ENCODE peak calls at places on chromosomes 6 and 20, in nine cellular contexts. Q, P, D, Z, X, K, J, C and O are unnamed samples.

GRCh38 chr6:82270791-82271392 is 23.3 kb upstream of the IBTK start:
- DNase-seq in Q (no peak), P (peak; percentile 24), D (peak; percentile 39), Z (peak; percentile 36), X (peak; percentile 74), K (peak; percentile 15), J (peak; percentile 30), C (peak; percentile 40), O (no peak)

GRCh38 chr6:157169186-157169585 is 154.1 kb downstream of the TMEM242 start:
- DNase-seq in Q (no peak), P (no peak), D (no peak), Z (no peak), X (no peak), K (no peak), J (no peak), C (no peak), O (no peak)

GRCh38 chr6:116447052-116447451 is 14.1 kb upstream of the CALHM6 start:
- DNase-seq in Q (no peak), P (no peak), D (no peak), Z (no peak), X (no peak), K (no peak), J (no peak), C (no peak), O (no peak)

GRCh38 chr6:37456816-37457560 is 24.0 kb downstream of the CMTR1 start:
- DNase-seq in Q (no peak), P (no peak), D (no peak), Z (no peak), X (no peak), K (no peak), J (no peak), C (no peak), O (no peak)

GRCh38 chr20:48326868-48327267 is 500.9 kb downstream of the PREX1 start:
- DNase-seq in Q (no peak), P (no peak), D (no peak), Z (no peak), X (no peak), K (no peak), J (no peak), C (no peak), O (no peak)

GRCh38 chr20:6783752-6784725 is 16.6 kb downstream of the BMP2 start:
- DNase-seq in Q (no peak), P (no peak), D (no peak), Z (no peak), X (no peak), K (no peak), J (no peak), C (no peak), O (no peak)

GRCh38 chr6:21022343-21023107 is 488.3 kb downstream of the CDKAL1 start:
- DNase-seq in Q (no peak), P (peak; percentile 85), D (no peak), Z (no peak), X (peak; percentile 43), K (peak; percentile 90), J (peak; percentile 87), C (peak; percentile 12), O (peak; percentile 95)

GRCh38 chr6:100479180-100480035 is 14.7 kb upstream of the SIM1 start:
- DNase-seq in Q (peak; percentile 7), P (peak; percentile 54), D (no peak), Z (peak; percentile 45), X (peak; percentile 67), K (peak; percentile 34), J (peak; percentile 27), C (peak; percentile 61), O (peak; percentile 57)

GRCh38 chr20:3818155-3819151 is 1.9 kb upstream of the AP5S1 start:
- DNase-seq in Q (peak; percentile 44), P (peak; percentile 71), D (peak; percentile 82), Z (peak; percentile 93), X (peak; percentile 89), K (no peak), J (peak; percentile 95), C (peak; percentile 88), O (peak; percentile 57)

GRCh38 chr20:57786304-57786942 is 76.6 kb upstream of the PMEPA1 start:
- DNase-seq in Q (no peak), P (no peak), D (no peak), Z (no peak), X (no peak), K (no peak), J (no peak), C (no peak), O (no peak)

GRCh38 chr6:140462495-140463311 is 1088.3 kb upstream of the CITED2 start:
- DNase-seq in Q (no peak), P (peak; percentile 35), D (no peak), Z (no peak), X (peak; percentile 62), K (no peak), J (no peak), C (no peak), O (no peak)

GRCh38 chr6:111114484-111114883 is 27.2 kb downstream of the SLC16A10 start:
- DNase-seq in Q (no peak), P (no peak), D (no peak), Z (no peak), X (no peak), K (no peak), J (no peak), C (no peak), O (no peak)

GRCh38 chr6:23027281-23027680 is 457.9 kb downstream of the HDGFL1 start:
- DNase-seq in Q (no peak), P (no peak), D (no peak), Z (no peak), X (no peak), K (no peak), J (no peak), C (no peak), O (no peak)

GRCh38 chr20:19975901-19976300 is 41.3 kb upstream of the NAA20 start:
- DNase-seq in Q (no peak), P (no peak), D (no peak), Z (peak; percentile 40), X (no peak), K (no peak), J (no peak), C (no peak), O (no peak)

GRCh38 chr6:100774681-100775080 is 106.4 kb downstream of the ASCC3 start:
- DNase-seq in Q (no peak), P (no peak), D (no peak), Z (no peak), X (no peak), K (no peak), J (no peak), C (no peak), O (no peak)

GRCh38 chr6:36754582-36755434 is 57.2 kb downstream of the RAB44 start:
- DNase-seq in Q (no peak), P (no peak), D (no peak), Z (no peak), X (no peak), K (no peak), J (no peak), C (no peak), O (no peak)

GRCh38 chr6:105359419-105360366 is 43.2 kb downstream of the PREP start:
- DNase-seq in Q (no peak), P (no peak), D (no peak), Z (peak; percentile 56), X (no peak), K (no peak), J (no peak), C (peak; percentile 24), O (no peak)

GRCh38 chr6:94600648-94601047 is 976.7 kb upstream of the MANEA start:
- DNase-seq in Q (no peak), P (no peak), D (no peak), Z (no peak), X (no peak), K (no peak), J (no peak), C (no peak), O (no peak)

GRCh38 chr6:167492096-167492449 is 167.2 kb downstream of the TTLL2 start:
- DNase-seq in Q (no peak), P (no peak), D (no peak), Z (no peak), X (no peak), K (no peak), J (no peak), C (no peak), O (no peak)

GRCh38 chr6:21505574-21505990 is 88.0 kb upstream of the SOX4 start:
- DNase-seq in Q (no peak), P (no peak), D (no peak), Z (no peak), X (no peak), K (no peak), J (peak; percentile 83), C (no peak), O (no peak)

GRCh38 chr6:109342564-109342963 is 39.7 kb downstream of the CD164 start:
- DNase-seq in Q (no peak), P (no peak), D (no peak), Z (no peak), X (no peak), K (no peak), J (no peak), C (peak; percentile 58), O (no peak)

GRCh38 chr6:121223930-121224329 is 110.3 kb downstream of the TBC1D32 start:
- DNase-seq in Q (no peak), P (no peak), D (no peak), Z (no peak), X (no peak), K (no peak), J (no peak), C (no peak), O (no peak)

GRCh38 chr6:69570126-69570525 is 226.7 kb downstream of the LMBRD1 start:
- DNase-seq in Q (no peak), P (no peak), D (no peak), Z (no peak), X (no peak), K (no peak), J (no peak), C (no peak), O (no peak)
- TF ChIP-seq REST in Q (no peak), P (no peak), D (no peak), Z (no peak), X (no peak), K (no peak), J (no peak), C (no peak), O (no peak)

DNA sequence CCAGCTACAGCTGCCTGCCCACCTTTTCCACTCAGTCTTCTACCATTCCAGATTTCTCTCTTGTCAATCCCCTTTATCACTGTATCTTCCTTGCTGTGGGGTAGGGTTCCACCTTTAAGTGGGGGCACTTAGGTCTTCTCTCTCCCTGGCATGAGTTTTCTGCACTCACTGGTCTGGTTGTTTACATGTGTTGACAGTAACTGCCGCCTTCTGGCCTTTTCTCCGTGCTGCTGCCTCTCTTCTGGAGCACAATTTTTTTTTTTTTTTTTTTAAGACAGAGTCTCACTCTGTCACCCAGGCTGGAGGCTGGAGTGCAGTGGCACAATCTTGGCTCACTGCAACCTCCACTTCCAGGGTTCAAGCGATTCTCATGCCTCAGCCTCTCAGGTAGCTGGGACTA is 12.0 kb downstream of the RNF114 start:
- DNase-seq in Q (no peak), P (no peak), D (no peak), Z (no peak), X (no peak), K (no peak), J (no peak), C (no peak), O (no peak)
- TF ChIP-seq REST in Q (no peak), P (no peak), D (no peak), Z (no peak), X (no peak), K (no peak), J (no peak), C (no peak), O (no peak)

GRCh38 chr20:33280000-33280680 is 2.9 kb upstream of the BPIFB1 start:
- DNase-seq in Q (no peak), P (no peak), D (no peak), Z (no peak), X (no peak), K (no peak), J (peak; percentile 53), C (no peak), O (no peak)
- TF ChIP-seq REST in Q (no peak), P (no peak), D (no peak), Z (no peak), X (no peak), K (no peak), J (no peak), C (no peak), O (no peak)

GRCh38 chr20:34824026-34824860 is 1.2 kb downstream of the NCOA6 start:
- DNase-seq in Q (no peak), P (peak; percentile 82), D (peak; percentile 50), Z (peak; percentile 80), X (peak; percentile 85), K (peak; percentile 58), J (peak; percentile 79), C (peak; percentile 91), O (peak; percentile 46)
- TF ChIP-seq REST in Q (no peak), P (no peak), D (peak; percentile 41), Z (no peak), X (no peak), K (no peak), J (no peak), C (no peak), O (no peak)